ENCODE peak calls at places on chromosome 1, in seven cellular contexts. One of them, this sample, is unnamed.

GRCh38 chr1:89724369-89725015 is 91.6 kb downstream of the LRRC8C start:
- DNase-seq in HCT116: no peak
- DNase-seq in sigmoid colon: no peak
- DNase-seq in CD8-positive, alpha-beta memory T cell: no peak
- DNase-seq in CD4-positive, CD25-positive, alpha-beta regulatory T cell: no peak
- DNase-seq in A673: no peak
- DNase-seq in fibroblast of lung: peak; percentile 62
- DNase-seq in this sample: no peak

GRCh38 chr1:180188103-180188506 is 33.4 kb downstream of the QSOX1 start:
- DNase-seq in HCT116: no peak
- DNase-seq in sigmoid colon: no peak
- DNase-seq in CD8-positive, alpha-beta memory T cell: no peak
- DNase-seq in CD4-positive, CD25-positive, alpha-beta regulatory T cell: no peak
- DNase-seq in A673: peak; percentile 72
- DNase-seq in fibroblast of lung: peak; percentile 34
- DNase-seq in this sample: no peak

GRCh38 chr1:243440406-243440805 is 184.6 kb downstream of the SDCCAG8 start:
- DNase-seq in HCT116: no peak
- DNase-seq in sigmoid colon: no peak
- DNase-seq in CD8-positive, alpha-beta memory T cell: no peak
- DNase-seq in CD4-positive, CD25-positive, alpha-beta regulatory T cell: no peak
- DNase-seq in A673: no peak
- DNase-seq in fibroblast of lung: peak; percentile 28
- DNase-seq in this sample: no peak

GRCh38 chr1:2595812-2596529 is 9.4 kb downstream of the PRXL2B start:
- DNase-seq in HCT116: no peak
- DNase-seq in sigmoid colon: peak; percentile 56
- DNase-seq in CD8-positive, alpha-beta memory T cell: no peak
- DNase-seq in CD4-positive, CD25-positive, alpha-beta regulatory T cell: no peak
- DNase-seq in A673: no peak
- DNase-seq in fibroblast of lung: no peak
- DNase-seq in this sample: peak; percentile 61

GRCh38 chr1:46615735-46616134 is 876 bp downstream of the MOB3C start:
- DNase-seq in HCT116: no peak
- DNase-seq in sigmoid colon: peak; percentile 63
- DNase-seq in CD8-positive, alpha-beta memory T cell: no peak
- DNase-seq in CD4-positive, CD25-positive, alpha-beta regulatory T cell: peak; percentile 12
- DNase-seq in A673: no peak
- DNase-seq in fibroblast of lung: no peak
- DNase-seq in this sample: no peak

GRCh38 chr1:53681647-53682368 is 57.2 kb downstream of the GLIS1 start:
- DNase-seq in HCT116: peak; percentile 27
- DNase-seq in sigmoid colon: no peak
- DNase-seq in CD8-positive, alpha-beta memory T cell: peak; percentile 70
- DNase-seq in CD4-positive, CD25-positive, alpha-beta regulatory T cell: peak; percentile 13
- DNase-seq in A673: peak; percentile 12
- DNase-seq in fibroblast of lung: peak; percentile 22
- DNase-seq in this sample: no peak

GRCh38 chr1:227748496-227749182 is 13.4 kb downstream of the SNAP47 start:
- DNase-seq in HCT116: no peak
- DNase-seq in sigmoid colon: peak; percentile 91
- DNase-seq in CD8-positive, alpha-beta memory T cell: no peak
- DNase-seq in CD4-positive, CD25-positive, alpha-beta regulatory T cell: peak; percentile 17
- DNase-seq in A673: no peak
- DNase-seq in fibroblast of lung: no peak
- DNase-seq in this sample: no peak

GRCh38 chr1:28928306-28928987 is 14.1 kb downstream of the EPB41 start:
- DNase-seq in HCT116: no peak
- DNase-seq in sigmoid colon: no peak
- DNase-seq in CD8-positive, alpha-beta memory T cell: no peak
- DNase-seq in CD4-positive, CD25-positive, alpha-beta regulatory T cell: peak; percentile 43
- DNase-seq in A673: peak; percentile 30
- DNase-seq in fibroblast of lung: no peak
- DNase-seq in this sample: no peak

GRCh38 chr1:951364-951763 is 7.7 kb downstream of the NOC2L start:
- DNase-seq in HCT116: no peak
- DNase-seq in sigmoid colon: no peak
- DNase-seq in CD8-positive, alpha-beta memory T cell: no peak
- DNase-seq in CD4-positive, CD25-positive, alpha-beta regulatory T cell: no peak
- DNase-seq in A673: peak; percentile 51
- DNase-seq in fibroblast of lung: no peak
- DNase-seq in this sample: no peak

GRCh38 chr1:117120774-117121588 is 568 bp downstream of the TRIM45 start:
- DNase-seq in HCT116: no peak
- DNase-seq in sigmoid colon: no peak
- DNase-seq in CD8-positive, alpha-beta memory T cell: no peak
- DNase-seq in CD4-positive, CD25-positive, alpha-beta regulatory T cell: peak; percentile 11
- DNase-seq in A673: peak; percentile 11
- DNase-seq in fibroblast of lung: peak; percentile 77
- DNase-seq in this sample: no peak

GRCh38 chr1:156489166-156489934 is 11.2 kb downstream of the MEF2D start:
- DNase-seq in HCT116: no peak
- DNase-seq in sigmoid colon: peak; percentile 89
- DNase-seq in CD8-positive, alpha-beta memory T cell: peak; percentile 72
- DNase-seq in CD4-positive, CD25-positive, alpha-beta regulatory T cell: no peak
- DNase-seq in A673: peak; percentile 23
- DNase-seq in fibroblast of lung: no peak
- DNase-seq in this sample: no peak

GRCh38 chr1:152506899-152507498 is 3.6 kb upstream of the LCE5A start:
- DNase-seq in HCT116: no peak
- DNase-seq in sigmoid colon: no peak
- DNase-seq in CD8-positive, alpha-beta memory T cell: no peak
- DNase-seq in CD4-positive, CD25-positive, alpha-beta regulatory T cell: no peak
- DNase-seq in A673: no peak
- DNase-seq in fibroblast of lung: no peak
- DNase-seq in this sample: no peak

GRCh38 chr1:95257758-95258157 is 23.7 kb downstream of the RWDD3 start:
- DNase-seq in HCT116: peak; percentile 10
- DNase-seq in sigmoid colon: no peak
- DNase-seq in CD8-positive, alpha-beta memory T cell: no peak
- DNase-seq in CD4-positive, CD25-positive, alpha-beta regulatory T cell: no peak
- DNase-seq in A673: no peak
- DNase-seq in fibroblast of lung: peak; percentile 82
- DNase-seq in this sample: no peak
- H3K4me3 ChIP-seq in HCT116: no peak overlapping the region
- H3K4me3 ChIP-seq in sigmoid colon: no peak overlapping the region
- H3K4me3 ChIP-seq in CD8-positive, alpha-beta memory T cell: no peak overlapping the region
- H3K4me3 ChIP-seq in CD4-positive, CD25-positive, alpha-beta regulatory T cell: no peak overlapping the region
- H3K4me3 ChIP-seq in A673: no peak overlapping the region
- H3K4me3 ChIP-seq in fibroblast of lung: no peak overlapping the region
- H3K4me3 ChIP-seq in this sample: no peak overlapping the region

GRCh38 chr1:56547977-56548376 is 31.4 kb downstream of the PLPP3 start:
- DNase-seq in HCT116: no peak
- DNase-seq in sigmoid colon: no peak
- DNase-seq in CD8-positive, alpha-beta memory T cell: no peak
- DNase-seq in CD4-positive, CD25-positive, alpha-beta regulatory T cell: no peak
- DNase-seq in A673: no peak
- DNase-seq in fibroblast of lung: no peak
- DNase-seq in this sample: no peak
- H3K4me1 ChIP-seq in HCT116: peaks cover 5% of the 10 kb centered on the region
- H3K4me1 ChIP-seq in sigmoid colon: peaks cover 22% of the 10 kb centered on the region
- H3K4me1 ChIP-seq in CD8-positive, alpha-beta memory T cell: no peaks in the 10 kb centered on the region
- H3K4me1 ChIP-seq in CD4-positive, CD25-positive, alpha-beta regulatory T cell: no peaks in the 10 kb centered on the region
- H3K4me1 ChIP-seq in A673: no peaks in the 10 kb centered on the region
- H3K4me1 ChIP-seq in fibroblast of lung: no peaks in the 10 kb centered on the region
- H3K4me1 ChIP-seq in this sample: peaks cover 17% of the 10 kb centered on the region

GRCh38 chr1:91793877-91794276 is 92.1 kb downstream of the TGFBR3 start:
- DNase-seq in HCT116: no peak
- DNase-seq in sigmoid colon: no peak
- DNase-seq in CD8-positive, alpha-beta memory T cell: no peak
- DNase-seq in CD4-positive, CD25-positive, alpha-beta regulatory T cell: no peak
- DNase-seq in A673: no peak
- DNase-seq in fibroblast of lung: no peak
- DNase-seq in this sample: no peak
- H3K27ac ChIP-seq in HCT116: no peak overlapping the region
- H3K27ac ChIP-seq in sigmoid colon: peak overlapping the region; percentile 80
- H3K27ac ChIP-seq in CD8-positive, alpha-beta memory T cell: no peak overlapping the region
- H3K27ac ChIP-seq in CD4-positive, CD25-positive, alpha-beta regulatory T cell: no peak overlapping the region
- H3K27ac ChIP-seq in A673: no peak overlapping the region
- H3K27ac ChIP-seq in fibroblast of lung: no peak overlapping the region
- H3K27ac ChIP-seq in this sample: no peak overlapping the region

GRCh38 chr1:235632538-235633219 is 16.9 kb downstream of the GNG4 start:
- DNase-seq in HCT116: no peak
- DNase-seq in sigmoid colon: peak; percentile 2
- DNase-seq in CD8-positive, alpha-beta memory T cell: no peak
- DNase-seq in CD4-positive, CD25-positive, alpha-beta regulatory T cell: no peak
- DNase-seq in A673: peak; percentile 45
- DNase-seq in fibroblast of lung: peak; percentile 80
- DNase-seq in this sample: no peak

GRCh38 chr1:235635938-235636663 is 13.5 kb downstream of the GNG4 start:
- DNase-seq in HCT116: no peak
- DNase-seq in sigmoid colon: peak; percentile 9
- DNase-seq in CD8-positive, alpha-beta memory T cell: no peak
- DNase-seq in CD4-positive, CD25-positive, alpha-beta regulatory T cell: no peak
- DNase-seq in A673: no peak
- DNase-seq in fibroblast of lung: no peak
- DNase-seq in this sample: no peak

GRCh38 chr1:235637756-235638155 is 11.8 kb downstream of the GNG4 start:
- DNase-seq in HCT116: no peak
- DNase-seq in sigmoid colon: peak; percentile 26
- DNase-seq in CD8-positive, alpha-beta memory T cell: no peak
- DNase-seq in CD4-positive, CD25-positive, alpha-beta regulatory T cell: no peak
- DNase-seq in A673: no peak
- DNase-seq in fibroblast of lung: no peak
- DNase-seq in this sample: no peak

GRCh38 chr1:235631816-235632215 is 17.8 kb downstream of the GNG4 start:
- DNase-seq in HCT116: no peak
- DNase-seq in sigmoid colon: no peak
- DNase-seq in CD8-positive, alpha-beta memory T cell: no peak
- DNase-seq in CD4-positive, CD25-positive, alpha-beta regulatory T cell: no peak
- DNase-seq in A673: no peak
- DNase-seq in fibroblast of lung: no peak
- DNase-seq in this sample: no peak

DNA sequence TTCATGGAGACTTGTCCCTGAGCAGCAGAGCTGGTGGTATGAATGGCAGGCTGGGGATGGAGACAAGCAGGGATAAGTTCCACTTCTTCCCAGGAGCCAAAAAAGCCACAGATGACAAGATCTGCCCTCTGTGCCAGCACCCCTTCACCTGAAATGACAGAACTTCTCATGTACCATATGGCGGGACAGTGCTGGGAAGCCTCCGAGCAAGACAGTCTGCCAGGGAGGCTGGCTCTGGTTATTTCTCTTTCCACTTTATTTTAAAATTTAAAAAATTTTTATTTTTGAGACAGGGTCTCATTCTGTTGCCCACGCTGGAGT is 16.4 kb downstream of the GNG4 start:
- DNase-seq in HCT116: no peak
- DNase-seq in sigmoid colon: peak; percentile 25
- DNase-seq in CD8-positive, alpha-beta memory T cell: no peak
- DNase-seq in CD4-positive, CD25-positive, alpha-beta regulatory T cell: no peak
- DNase-seq in A673: no peak
- DNase-seq in fibroblast of lung: no peak
- DNase-seq in this sample: no peak
- H3K4me3 ChIP-seq in HCT116: no peak overlapping the region
- H3K4me3 ChIP-seq in sigmoid colon: no peak overlapping the region
- H3K4me3 ChIP-seq in CD8-positive, alpha-beta memory T cell: no peak overlapping the region
- H3K4me3 ChIP-seq in CD4-positive, CD25-positive, alpha-beta regulatory T cell: no peak overlapping the region
- H3K4me3 ChIP-seq in A673: peak overlapping the region; percentile 30
- H3K4me3 ChIP-seq in fibroblast of lung: peak overlapping the region; percentile 65
- H3K4me3 ChIP-seq in this sample: no peak overlapping the region

This sample was measured in upper lobe of right lung.